ENCODE peak calls at places on chromosome 6, in nine cellular contexts. One of them, this sample, is unnamed.

GRCh38 chr6:143569035-143569434 is 57.5 kb upstream of the FUCA2 start:
- DNase-seq in HL-60: no peak
- DNase-seq in brain microvascular endothelial cell: peak; percentile 45
- DNase-seq in GM20000: no peak
- DNase-seq in A549: no peak
- DNase-seq in HFFc6: peak; percentile 16
- DNase-seq in fibroblast of lung: peak; percentile 16
- DNase-seq in Caco-2: no peak
- DNase-seq in endodermal cell: no peak
- DNase-seq in this sample: no peak

GRCh38 chr6:107800564-107801164 is 23.4 kb downstream of the SCML4 start:
- DNase-seq in HL-60: no peak
- DNase-seq in fibroblast of lung: peak; percentile 11
- DNase-seq in endodermal cell: peak; percentile 24
- DNase-seq in HFFc6: no peak
- DNase-seq in A549: no peak
- DNase-seq in brain microvascular endothelial cell: no peak
- DNase-seq in GM20000: peak; percentile 48
- DNase-seq in Caco-2: no peak
- DNase-seq in this sample: peak; percentile 41

GRCh38 chr6:78611886-78612480 is 255.4 kb upstream of the IRAK1BP1 start:
- DNase-seq in HFFc6: peak; percentile 24
- DNase-seq in GM20000: peak; percentile 11
- DNase-seq in fibroblast of lung: peak; percentile 24
- DNase-seq in HL-60: no peak
- DNase-seq in endodermal cell: no peak
- DNase-seq in brain microvascular endothelial cell: no peak
- DNase-seq in Caco-2: no peak
- DNase-seq in A549: peak; percentile 47
- DNase-seq in this sample: no peak

GRCh38 chr6:4125933-4126864 is 9.2 kb downstream of the ECI2 start:
- DNase-seq in endodermal cell: no peak
- DNase-seq in brain microvascular endothelial cell: peak; percentile 89
- DNase-seq in A549: peak; percentile 68
- DNase-seq in HL-60: no peak
- DNase-seq in HFFc6: peak; percentile 86
- DNase-seq in Caco-2: no peak
- DNase-seq in GM20000: no peak
- DNase-seq in fibroblast of lung: peak; percentile 91
- DNase-seq in this sample: no peak

GRCh38 chr6:169035381-169036280 is 218.0 kb downstream of the THBS2 start:
- DNase-seq in brain microvascular endothelial cell: peak; percentile 60
- DNase-seq in fibroblast of lung: peak; percentile 49
- DNase-seq in endodermal cell: no peak
- DNase-seq in HL-60: no peak
- DNase-seq in GM20000: no peak
- DNase-seq in Caco-2: no peak
- DNase-seq in HFFc6: peak; percentile 86
- DNase-seq in A549: no peak
- DNase-seq in this sample: no peak

GRCh38 chr6:14135865-14136539 is 18.4 kb downstream of the CD83 start:
- DNase-seq in brain microvascular endothelial cell: no peak
- DNase-seq in Caco-2: no peak
- DNase-seq in endodermal cell: no peak
- DNase-seq in fibroblast of lung: no peak
- DNase-seq in GM20000: no peak
- DNase-seq in A549: no peak
- DNase-seq in HFFc6: no peak
- DNase-seq in HL-60: no peak
- DNase-seq in this sample: no peak

GRCh38 chr6:135244805-135245204 is 63.7 kb downstream of the MYB start:
- DNase-seq in HL-60: no peak
- DNase-seq in fibroblast of lung: no peak
- DNase-seq in endodermal cell: no peak
- DNase-seq in Caco-2: no peak
- DNase-seq in HFFc6: no peak
- DNase-seq in GM20000: no peak
- DNase-seq in A549: no peak
- DNase-seq in brain microvascular endothelial cell: no peak
- DNase-seq in this sample: no peak

GRCh38 chr6:159151266-159151855 is 17.8 kb upstream of the FNDC1 start:
- DNase-seq in HL-60: peak; percentile 28
- DNase-seq in HFFc6: peak; percentile 51
- DNase-seq in endodermal cell: peak; percentile 77
- DNase-seq in Caco-2: no peak
- DNase-seq in fibroblast of lung: peak; percentile 69
- DNase-seq in brain microvascular endothelial cell: peak; percentile 73
- DNase-seq in A549: peak; percentile 53
- DNase-seq in GM20000: peak; percentile 64
- DNase-seq in this sample: peak; percentile 48

GRCh38 chr6:155388546-155388945 is 67.1 kb downstream of the NOX3 start:
- DNase-seq in HFFc6: no peak
- DNase-seq in HL-60: no peak
- DNase-seq in GM20000: no peak
- DNase-seq in endodermal cell: no peak
- DNase-seq in brain microvascular endothelial cell: no peak
- DNase-seq in fibroblast of lung: no peak
- DNase-seq in A549: no peak
- DNase-seq in Caco-2: no peak
- DNase-seq in this sample: no peak

GRCh38 chr6:108168501-108168979 is 2.7 kb downstream of the NR2E1 start:
- DNase-seq in fibroblast of lung: no peak
- DNase-seq in HFFc6: no peak
- DNase-seq in A549: no peak
- DNase-seq in brain microvascular endothelial cell: no peak
- DNase-seq in endodermal cell: peak; percentile 88
- DNase-seq in Caco-2: no peak
- DNase-seq in GM20000: peak; percentile 72
- DNase-seq in HL-60: no peak
- DNase-seq in this sample: peak; percentile 76

GRCh38 chr6:53437557-53438202 is 88.9 kb upstream of the ELOVL5 start:
- DNase-seq in HL-60: no peak
- DNase-seq in brain microvascular endothelial cell: peak; percentile 84
- DNase-seq in A549: peak; percentile 73
- DNase-seq in HFFc6: peak; percentile 76
- DNase-seq in GM20000: peak; percentile 22
- DNase-seq in Caco-2: peak; percentile 43
- DNase-seq in fibroblast of lung: peak; percentile 91
- DNase-seq in endodermal cell: peak; percentile 76
- DNase-seq in this sample: peak; percentile 33

GRCh38 chr6:157570752-157571151 is 189.8 kb downstream of the ZDHHC14 start:
- DNase-seq in Caco-2: no peak
- DNase-seq in HFFc6: no peak
- DNase-seq in GM20000: no peak
- DNase-seq in endodermal cell: no peak
- DNase-seq in A549: no peak
- DNase-seq in fibroblast of lung: no peak
- DNase-seq in brain microvascular endothelial cell: no peak
- DNase-seq in HL-60: no peak
- DNase-seq in this sample: no peak

GRCh38 chr6:151675746-151676459 is 131.6 kb upstream of the ESR1 start:
- DNase-seq in GM20000: peak; percentile 73
- DNase-seq in fibroblast of lung: peak; percentile 17
- DNase-seq in A549: peak; percentile 56
- DNase-seq in Caco-2: peak; percentile 56
- DNase-seq in brain microvascular endothelial cell: no peak
- DNase-seq in endodermal cell: peak; percentile 88
- DNase-seq in HL-60: peak; percentile 3
- DNase-seq in HFFc6: no peak
- DNase-seq in this sample: peak; percentile 75

GRCh38 chr6:161549977-161550655 is 276.3 kb upstream of the AGPAT4 start:
- DNase-seq in A549: peak; percentile 73
- DNase-seq in GM20000: no peak
- DNase-seq in fibroblast of lung: no peak
- DNase-seq in endodermal cell: no peak
- DNase-seq in HFFc6: no peak
- DNase-seq in HL-60: no peak
- DNase-seq in Caco-2: no peak
- DNase-seq in brain microvascular endothelial cell: peak; percentile 2
- DNase-seq in this sample: no peak
- TF ChIP-seq CTCF in A549: no peak
- TF ChIP-seq CTCF in GM20000: no peak
- TF ChIP-seq CTCF in fibroblast of lung: no peak
- TF ChIP-seq CTCF in endodermal cell: peak; percentile 57
- TF ChIP-seq CTCF in HFFc6: no peak
- TF ChIP-seq CTCF in HL-60: no peak
- TF ChIP-seq CTCF in Caco-2: no peak
- TF ChIP-seq CTCF in brain microvascular endothelial cell: no peak
- TF ChIP-seq CTCF in this sample: no peak

GRCh38 chr6:120320481-120321162 is 971.1 kb upstream of the MAN1A1 start:
- DNase-seq in A549: no peak
- DNase-seq in brain microvascular endothelial cell: no peak
- DNase-seq in HFFc6: no peak
- DNase-seq in GM20000: no peak
- DNase-seq in Caco-2: no peak
- DNase-seq in endodermal cell: no peak
- DNase-seq in HL-60: no peak
- DNase-seq in fibroblast of lung: peak; percentile 6
- DNase-seq in this sample: no peak
- TF ChIP-seq CTCF in A549: no peak
- TF ChIP-seq CTCF in brain microvascular endothelial cell: no peak
- TF ChIP-seq CTCF in HFFc6: no peak
- TF ChIP-seq CTCF in GM20000: no peak
- TF ChIP-seq CTCF in Caco-2: no peak
- TF ChIP-seq CTCF in endodermal cell: no peak
- TF ChIP-seq CTCF in HL-60: no peak
- TF ChIP-seq CTCF in fibroblast of lung: no peak
- TF ChIP-seq CTCF in this sample: no peak

GRCh38 chr6:100504786-100505737 is 40.3 kb upstream of the SIM1 start:
- DNase-seq in fibroblast of lung: peak; percentile 73
- DNase-seq in HL-60: no peak
- DNase-seq in Caco-2: no peak
- DNase-seq in A549: peak; percentile 20
- DNase-seq in brain microvascular endothelial cell: peak; percentile 89
- DNase-seq in HFFc6: peak; percentile 82
- DNase-seq in endodermal cell: peak; percentile 55
- DNase-seq in GM20000: no peak
- DNase-seq in this sample: no peak
- TF ChIP-seq CTCF in fibroblast of lung: no peak
- TF ChIP-seq CTCF in HL-60: no peak
- TF ChIP-seq CTCF in Caco-2: no peak
- TF ChIP-seq CTCF in A549: no peak
- TF ChIP-seq CTCF in brain microvascular endothelial cell: peak; percentile 26
- TF ChIP-seq CTCF in HFFc6: peak; percentile 32
- TF ChIP-seq CTCF in endodermal cell: peak; percentile 46
- TF ChIP-seq CTCF in GM20000: no peak
- TF ChIP-seq CTCF in this sample: no peak

DNA sequence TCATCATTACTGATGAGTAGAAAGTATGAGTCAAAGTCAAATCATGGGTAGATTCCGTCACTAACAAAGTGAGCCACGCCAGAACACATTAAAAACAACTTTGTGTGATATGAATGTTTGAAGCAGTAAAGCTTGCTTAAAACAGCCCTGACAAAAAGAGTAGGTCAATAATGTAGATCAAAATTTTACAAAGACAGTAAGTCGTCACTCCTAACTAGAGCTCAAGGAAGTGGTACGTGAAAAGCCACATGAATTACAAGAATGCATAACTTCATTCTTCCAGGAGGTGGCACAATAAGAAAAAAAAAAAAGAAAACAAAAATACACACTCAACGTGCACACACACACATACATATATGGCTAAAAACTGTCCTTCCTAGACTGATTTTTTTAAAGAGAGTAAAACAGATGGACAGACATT is 69.9 kb downstream of the HACE1 start:
- DNase-seq in Caco-2: no peak
- DNase-seq in brain microvascular endothelial cell: peak; percentile 22
- DNase-seq in fibroblast of lung: peak; percentile 58
- DNase-seq in GM20000: peak; percentile 19
- DNase-seq in HL-60: peak; percentile 20
- DNase-seq in HFFc6: peak; percentile 45
- DNase-seq in A549: peak; percentile 56
- DNase-seq in endodermal cell: no peak
- DNase-seq in this sample: peak; percentile 9
- TF ChIP-seq CTCF in Caco-2: no peak
- TF ChIP-seq CTCF in brain microvascular endothelial cell: no peak
- TF ChIP-seq CTCF in fibroblast of lung: no peak
- TF ChIP-seq CTCF in GM20000: peak; percentile 22
- TF ChIP-seq CTCF in HL-60: peak; percentile 16
- TF ChIP-seq CTCF in HFFc6: peak; percentile 71
- TF ChIP-seq CTCF in A549: peak; percentile 48
- TF ChIP-seq CTCF in endodermal cell: peak; percentile 61
- TF ChIP-seq CTCF in this sample: peak; percentile 36

GRCh38 chr6:45697605-45698004 is 318.1 kb downstream of the CLIC5 start:
- DNase-seq in HL-60: peak; percentile 96
- DNase-seq in Caco-2: no peak
- DNase-seq in GM20000: no peak
- DNase-seq in brain microvascular endothelial cell: peak; percentile 99
- DNase-seq in HFFc6: peak; percentile 92
- DNase-seq in endodermal cell: no peak
- DNase-seq in A549: peak; percentile 9
- DNase-seq in fibroblast of lung: peak; percentile 93
- DNase-seq in this sample: no peak
- TF ChIP-seq CTCF in HL-60: no peak
- TF ChIP-seq CTCF in Caco-2: no peak
- TF ChIP-seq CTCF in GM20000: no peak
- TF ChIP-seq CTCF in brain microvascular endothelial cell: no peak
- TF ChIP-seq CTCF in HFFc6: no peak
- TF ChIP-seq CTCF in endodermal cell: no peak
- TF ChIP-seq CTCF in A549: no peak
- TF ChIP-seq CTCF in fibroblast of lung: no peak
- TF ChIP-seq CTCF in this sample: no peak

This sample was measured in GM13977.